ENCODE peak calls at places on chromosomes 11 and 22, in seven cellular contexts. One of them, this sample, is unnamed.

GRCh38 chr22:29947410-29948387 is 64.7 kb downstream of the MTMR3 start:
- DNase-seq in left ventricle myocardium inferior: no peak
- DNase-seq in heart left ventricle: no peak
- DNase-seq in colonic mucosa: no peak
- DNase-seq in AG09309: no peak
- DNase-seq in kidney epithelial cell: no peak
- DNase-seq in OCI-LY7: no peak
- DNase-seq in this sample: no peak

GRCh38 chr11:86692317-86692716 is 19.9 kb upstream of the ME3 start:
- DNase-seq in colonic mucosa: no peak
- DNase-seq in OCI-LY7: no peak
- DNase-seq in heart left ventricle: no peak
- DNase-seq in left ventricle myocardium inferior: no peak
- DNase-seq in kidney epithelial cell: no peak
- DNase-seq in AG09309: no peak
- DNase-seq in this sample: no peak

GRCh38 chr11:16799890-16800289 is 61.4 kb downstream of the C11orf58 start:
- DNase-seq in left ventricle myocardium inferior: no peak
- DNase-seq in AG09309: no peak
- DNase-seq in colonic mucosa: no peak
- DNase-seq in OCI-LY7: no peak
- DNase-seq in kidney epithelial cell: no peak
- DNase-seq in heart left ventricle: no peak
- DNase-seq in this sample: no peak

GRCh38 chr22:44256860-44257560 is 55.7 kb downstream of the SHISAL1 start:
- DNase-seq in left ventricle myocardium inferior: no peak
- DNase-seq in heart left ventricle: no peak
- DNase-seq in colonic mucosa: peak
- DNase-seq in OCI-LY7: no peak
- DNase-seq in AG09309: no peak
- DNase-seq in kidney epithelial cell: no peak
- DNase-seq in this sample: no peak

GRCh38 chr11:111326824-111327223 is 28.5 kb downstream of the POU2AF3 start:
- DNase-seq in AG09309: no peak
- DNase-seq in left ventricle myocardium inferior: no peak
- DNase-seq in kidney epithelial cell: no peak
- DNase-seq in colonic mucosa: no peak
- DNase-seq in OCI-LY7: no peak
- DNase-seq in heart left ventricle: no peak
- DNase-seq in this sample: no peak

GRCh38 chr11:133941546-133941945 is 15.2 kb downstream of the IGSF9B start:
- DNase-seq in left ventricle myocardium inferior: no peak
- DNase-seq in OCI-LY7: no peak
- DNase-seq in kidney epithelial cell: no peak
- DNase-seq in AG09309: no peak
- DNase-seq in colonic mucosa: no peak
- DNase-seq in heart left ventricle: no peak
- DNase-seq in this sample: no peak

GRCh38 chr11:16607675-16608644 is 130.5 kb upstream of the C11orf58 start:
- DNase-seq in kidney epithelial cell: no peak
- DNase-seq in heart left ventricle: peak
- DNase-seq in left ventricle myocardium inferior: peak
- DNase-seq in AG09309: no peak
- DNase-seq in OCI-LY7: no peak
- DNase-seq in colonic mucosa: peak
- DNase-seq in this sample: no peak

GRCh38 chr11:124983674-124984511 is 29.9 kb downstream of the CCDC15 start:
- DNase-seq in kidney epithelial cell: no peak
- DNase-seq in left ventricle myocardium inferior: no peak
- DNase-seq in OCI-LY7: no peak
- DNase-seq in heart left ventricle: no peak
- DNase-seq in AG09309: no peak
- DNase-seq in colonic mucosa: no peak
- DNase-seq in this sample: no peak

GRCh38 chr11:11107081-11107480 is 246.0 kb downstream of the CSNK2A3 start:
- DNase-seq in OCI-LY7: no peak
- DNase-seq in left ventricle myocardium inferior: no peak
- DNase-seq in heart left ventricle: no peak
- DNase-seq in colonic mucosa: no peak
- DNase-seq in AG09309: no peak
- DNase-seq in kidney epithelial cell: no peak
- DNase-seq in this sample: no peak

GRCh38 chr11:109960831-109961230 is 132.4 kb upstream of the ZC3H12C start:
- DNase-seq in OCI-LY7: no peak
- DNase-seq in colonic mucosa: peak
- DNase-seq in kidney epithelial cell: no peak
- DNase-seq in heart left ventricle: peak
- DNase-seq in AG09309: peak
- DNase-seq in left ventricle myocardium inferior: peak
- DNase-seq in this sample: peak

GRCh38 chr22:23269441-23270211 is 89.3 kb downstream of the BCR start:
- DNase-seq in heart left ventricle: no peak
- DNase-seq in kidney epithelial cell: no peak
- DNase-seq in colonic mucosa: no peak
- DNase-seq in OCI-LY7: peak
- DNase-seq in AG09309: no peak
- DNase-seq in left ventricle myocardium inferior: no peak
- DNase-seq in this sample: no peak

GRCh38 chr11:74641289-74641688 is 48.9 kb downstream of the POLD3 start:
- DNase-seq in left ventricle myocardium inferior: no peak
- DNase-seq in heart left ventricle: no peak
- DNase-seq in OCI-LY7: no peak
- DNase-seq in AG09309: no peak
- DNase-seq in kidney epithelial cell: no peak
- DNase-seq in colonic mucosa: no peak
- DNase-seq in this sample: peak

GRCh38 chr22:44314425-44315067 is 1.8 kb upstream of the SHISAL1 start:
- DNase-seq in left ventricle myocardium inferior: no peak
- DNase-seq in OCI-LY7: no peak
- DNase-seq in AG09309: no peak
- DNase-seq in kidney epithelial cell: no peak
- DNase-seq in heart left ventricle: no peak
- DNase-seq in colonic mucosa: no peak
- DNase-seq in this sample: no peak

GRCh38 chr11:120871924-120872323 is 152.0 kb upstream of the TBCEL start:
- DNase-seq in kidney epithelial cell: no peak
- DNase-seq in OCI-LY7: no peak
- DNase-seq in AG09309: no peak
- DNase-seq in heart left ventricle: no peak
- DNase-seq in colonic mucosa: no peak
- DNase-seq in left ventricle myocardium inferior: no peak
- DNase-seq in this sample: no peak

GRCh38 chr11:93563857-93564256 is 20.7 kb upstream of the SMCO4 start:
- DNase-seq in left ventricle myocardium inferior: no peak
- DNase-seq in OCI-LY7: no peak
- DNase-seq in kidney epithelial cell: no peak
- DNase-seq in heart left ventricle: no peak
- DNase-seq in colonic mucosa: no peak
- DNase-seq in AG09309: no peak
- DNase-seq in this sample: no peak

GRCh38 chr22:33341611-33342010 is 283.4 kb upstream of the SYN3 start:
- DNase-seq in left ventricle myocardium inferior: no peak
- DNase-seq in colonic mucosa: no peak
- DNase-seq in kidney epithelial cell: no peak
- DNase-seq in heart left ventricle: no peak
- DNase-seq in OCI-LY7: no peak
- DNase-seq in AG09309: no peak
- DNase-seq in this sample: no peak

GRCh38 chr11:106160494-106160893 is 83.0 kb downstream of the AASDHPPT start:
- DNase-seq in kidney epithelial cell: no peak
- DNase-seq in OCI-LY7: no peak
- DNase-seq in heart left ventricle: no peak
- DNase-seq in colonic mucosa: no peak
- DNase-seq in AG09309: no peak
- DNase-seq in left ventricle myocardium inferior: no peak
- DNase-seq in this sample: no peak

GRCh38 chr11:134689886-134690285 is 277.8 kb upstream of the B3GAT1 start:
- DNase-seq in colonic mucosa: no peak
- DNase-seq in kidney epithelial cell: no peak
- DNase-seq in heart left ventricle: no peak
- DNase-seq in OCI-LY7: no peak
- DNase-seq in AG09309: no peak
- DNase-seq in left ventricle myocardium inferior: no peak
- DNase-seq in this sample: no peak

GRCh38 chr11:80297808-80298460 is 857.1 kb upstream of the TENM4 start:
- DNase-seq in AG09309: no peak
- DNase-seq in left ventricle myocardium inferior: no peak
- DNase-seq in colonic mucosa: no peak
- DNase-seq in OCI-LY7: no peak
- DNase-seq in kidney epithelial cell: peak
- DNase-seq in heart left ventricle: no peak
- DNase-seq in this sample: peak

GRCh38 chr11:34747261-34747660 is 126.4 kb downstream of the EHF start:
- DNase-seq in colonic mucosa: no peak
- DNase-seq in OCI-LY7: no peak
- DNase-seq in left ventricle myocardium inferior: no peak
- DNase-seq in heart left ventricle: no peak
- DNase-seq in AG09309: no peak
- DNase-seq in kidney epithelial cell: no peak
- DNase-seq in this sample: no peak

GRCh38 chr11:118666331-118666730 is 13.1 kb downstream of the TREH start:
- DNase-seq in colonic mucosa: no peak
- DNase-seq in left ventricle myocardium inferior: no peak
- DNase-seq in kidney epithelial cell: no peak
- DNase-seq in AG09309: no peak
- DNase-seq in heart left ventricle: no peak
- DNase-seq in OCI-LY7: no peak
- DNase-seq in this sample: no peak

GRCh38 chr11:83292709-83293435 is 6.7 kb upstream of the CCDC90B start:
- DNase-seq in kidney epithelial cell: peak
- DNase-seq in colonic mucosa: peak
- DNase-seq in left ventricle myocardium inferior: no peak
- DNase-seq in OCI-LY7: peak
- DNase-seq in AG09309: peak
- DNase-seq in heart left ventricle: no peak
- DNase-seq in this sample: no peak

GRCh38 chr22:49202226-49202625 is 625.4 kb downstream of the BRD1 start:
- DNase-seq in heart left ventricle: peak
- DNase-seq in left ventricle myocardium inferior: no peak
- DNase-seq in OCI-LY7: no peak
- DNase-seq in colonic mucosa: no peak
- DNase-seq in kidney epithelial cell: no peak
- DNase-seq in AG09309: no peak
- DNase-seq in this sample: no peak

GRCh38 chr22:29949872-29950271 is 66.9 kb downstream of the MTMR3 start:
- DNase-seq in kidney epithelial cell: no peak
- DNase-seq in OCI-LY7: no peak
- DNase-seq in heart left ventricle: no peak
- DNase-seq in left ventricle myocardium inferior: no peak
- DNase-seq in AG09309: no peak
- DNase-seq in colonic mucosa: no peak
- DNase-seq in this sample: no peak

GRCh38 chr11:32706985-32707736 is 87.3 kb downstream of the CCDC73 start:
- DNase-seq in OCI-LY7: no peak
- DNase-seq in colonic mucosa: no peak
- DNase-seq in heart left ventricle: no peak
- DNase-seq in kidney epithelial cell: peak
- DNase-seq in AG09309: peak
- DNase-seq in left ventricle myocardium inferior: no peak
- DNase-seq in this sample: peak

GRCh38 chr11:127003260-127003981 is 2.9 kb upstream of the KIRREL3 start:
- DNase-seq in colonic mucosa: peak
- DNase-seq in OCI-LY7: no peak
- DNase-seq in heart left ventricle: no peak
- DNase-seq in kidney epithelial cell: no peak
- DNase-seq in AG09309: no peak
- DNase-seq in left ventricle myocardium inferior: no peak
- DNase-seq in this sample: no peak
- TF ChIP-seq CTCF in colonic mucosa: peak
- TF ChIP-seq CTCF in OCI-LY7: peak
- TF ChIP-seq CTCF in heart left ventricle: no peak
- TF ChIP-seq CTCF in kidney epithelial cell: peak
- TF ChIP-seq CTCF in AG09309: peak
- TF ChIP-seq CTCF in left ventricle myocardium inferior: peak
- TF ChIP-seq CTCF in this sample: peak

GRCh38 chr11:46237248-46238077 is 40.0 kb upstream of the CREB3L1 start:
- DNase-seq in colonic mucosa: peak
- DNase-seq in kidney epithelial cell: peak
- DNase-seq in AG09309: peak
- DNase-seq in left ventricle myocardium inferior: peak
- DNase-seq in OCI-LY7: no peak
- DNase-seq in heart left ventricle: peak
- DNase-seq in this sample: no peak
- H3K4me3 ChIP-seq in colonic mucosa: peak
- H3K4me3 ChIP-seq in kidney epithelial cell: peak
- H3K4me3 ChIP-seq in AG09309: peak
- H3K4me3 ChIP-seq in left ventricle myocardium inferior: peak
- H3K4me3 ChIP-seq in OCI-LY7: no peak
- H3K4me3 ChIP-seq in heart left ventricle: peak
- H3K4me3 ChIP-seq in this sample: peak

DNA sequence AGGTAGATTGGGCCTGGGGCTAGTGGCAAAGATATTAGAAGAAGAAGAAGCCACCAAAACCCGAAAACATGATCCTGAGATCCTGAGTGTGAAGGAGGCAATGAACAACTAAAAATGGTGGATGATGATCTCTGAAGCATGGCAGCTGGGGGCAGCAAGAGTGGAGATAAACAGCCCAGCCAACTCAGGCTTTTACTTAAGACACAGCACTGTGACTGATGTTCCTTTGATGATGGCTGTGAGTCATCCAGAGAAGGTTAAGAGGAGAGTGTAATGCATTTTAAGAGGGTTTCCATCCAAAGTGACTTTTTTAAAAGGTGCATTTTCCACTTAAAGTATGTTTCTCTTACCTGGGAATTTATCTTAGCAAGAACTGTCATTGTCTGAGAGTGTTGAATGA is 14.3 kb upstream of the CALCB start:
- DNase-seq in left ventricle myocardium inferior: no peak
- DNase-seq in kidney epithelial cell: peak
- DNase-seq in AG09309: no peak
- DNase-seq in heart left ventricle: no peak
- DNase-seq in colonic mucosa: no peak
- DNase-seq in OCI-LY7: no peak
- DNase-seq in this sample: no peak
- TF ChIP-seq CTCF in left ventricle myocardium inferior: no peak
- TF ChIP-seq CTCF in kidney epithelial cell: no peak
- TF ChIP-seq CTCF in AG09309: no peak
- TF ChIP-seq CTCF in heart left ventricle: no peak
- TF ChIP-seq CTCF in colonic mucosa: no peak
- TF ChIP-seq CTCF in OCI-LY7: no peak
- TF ChIP-seq CTCF in this sample: no peak

DNA sequence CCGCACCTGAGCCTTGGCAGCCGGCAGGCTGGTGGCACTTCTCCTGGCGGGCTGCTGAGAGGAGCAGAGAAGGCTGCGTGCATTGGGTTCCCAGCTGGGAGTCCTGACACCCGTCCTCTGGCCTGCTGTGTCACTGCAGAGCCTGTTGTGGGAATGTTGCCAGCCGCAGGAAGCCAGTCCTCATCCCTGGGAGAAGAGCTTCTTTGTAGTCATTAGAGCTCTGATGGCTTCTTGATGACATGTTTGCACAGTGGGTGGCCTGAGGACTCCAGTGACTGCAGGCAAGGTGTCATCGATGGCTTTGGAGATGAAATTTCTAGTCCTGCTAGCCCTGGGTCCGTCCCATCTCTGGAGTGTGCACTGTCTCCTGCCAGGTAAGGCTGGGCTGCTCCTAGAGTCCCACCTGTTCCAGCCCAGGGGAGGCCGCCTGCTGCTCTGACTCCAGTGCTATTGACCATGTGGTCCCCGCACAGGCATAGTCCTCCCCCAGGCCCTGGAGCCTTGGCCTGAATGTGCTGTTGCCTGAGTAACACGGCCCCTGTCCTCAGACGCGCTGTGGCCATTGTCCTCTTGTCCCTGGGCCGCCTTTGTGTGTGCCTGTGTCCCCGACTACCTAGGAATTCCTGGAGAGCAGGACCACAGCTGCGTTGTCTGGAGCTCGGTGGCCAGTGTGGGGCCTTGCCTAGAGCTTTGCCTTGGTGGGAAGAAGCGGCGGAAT is 129.2 kb downstream of the CACNA1I start:
- DNase-seq in kidney epithelial cell: no peak
- DNase-seq in heart left ventricle: no peak
- DNase-seq in colonic mucosa: no peak
- DNase-seq in AG09309: no peak
- DNase-seq in left ventricle myocardium inferior: no peak
- DNase-seq in OCI-LY7: no peak
- DNase-seq in this sample: no peak
- H3K4me3 ChIP-seq in kidney epithelial cell: no peak
- H3K4me3 ChIP-seq in heart left ventricle: no peak
- H3K4me3 ChIP-seq in colonic mucosa: no peak
- H3K4me3 ChIP-seq in AG09309: no peak
- H3K4me3 ChIP-seq in left ventricle myocardium inferior: no peak
- H3K4me3 ChIP-seq in OCI-LY7: no peak
- H3K4me3 ChIP-seq in this sample: no peak

This sample was measured in retinal pigment epithelial cell.